ENCODE peak calls at places on chromosomes 7 and 10, in eight cellular contexts. One of them, this sample, is unnamed.

GRCh38 chr7:120609136-120609753 is 248.7 kb downstream of the TSPAN12 start:
- DNase-seq in upper lobe of left lung: no peak
- DNase-seq in heart right ventricle: no peak
- DNase-seq in fibroblast of lung: no peak
- DNase-seq in kidney epithelial cell: no peak
- DNase-seq in PC-3: no peak
- DNase-seq in cardiac fibroblast: peak; percentile 17
- DNase-seq in foreskin fibroblast: no peak
- DNase-seq in this sample: no peak

GRCh38 chr7:2008936-2009540 is 223.7 kb downstream of the MAD1L1 start:
- DNase-seq in upper lobe of left lung: peak; percentile 17
- DNase-seq in heart right ventricle: peak; percentile 67
- DNase-seq in fibroblast of lung: no peak
- DNase-seq in kidney epithelial cell: no peak
- DNase-seq in PC-3: no peak
- DNase-seq in cardiac fibroblast: no peak
- DNase-seq in foreskin fibroblast: no peak
- DNase-seq in this sample: no peak

GRCh38 chr10:110864662-110865140 is 7.0 kb upstream of the PDCD4 start:
- DNase-seq in upper lobe of left lung: peak; percentile 71
- DNase-seq in heart right ventricle: no peak
- DNase-seq in fibroblast of lung: no peak
- DNase-seq in kidney epithelial cell: no peak
- DNase-seq in PC-3: no peak
- DNase-seq in cardiac fibroblast: peak; percentile 11
- DNase-seq in foreskin fibroblast: no peak
- DNase-seq in this sample: no peak

GRCh38 chr10:104209575-104210198 is 22.5 kb downstream of the CFAP43 start:
- DNase-seq in upper lobe of left lung: peak; percentile 26
- DNase-seq in heart right ventricle: no peak
- DNase-seq in fibroblast of lung: peak; percentile 57
- DNase-seq in kidney epithelial cell: no peak
- DNase-seq in PC-3: peak; percentile 55
- DNase-seq in cardiac fibroblast: peak; percentile 61
- DNase-seq in foreskin fibroblast: peak; percentile 69
- DNase-seq in this sample: peak; percentile 49

GRCh38 chr7:55476071-55476803 is 96.1 kb downstream of the VOPP1 start:
- DNase-seq in upper lobe of left lung: no peak
- DNase-seq in heart right ventricle: no peak
- DNase-seq in fibroblast of lung: peak; percentile 55
- DNase-seq in kidney epithelial cell: no peak
- DNase-seq in PC-3: no peak
- DNase-seq in cardiac fibroblast: peak; percentile 29
- DNase-seq in foreskin fibroblast: peak; percentile 63
- DNase-seq in this sample: peak; percentile 95

GRCh38 chr7:12893292-12893691 is 205.9 kb downstream of the ARL4A start:
- DNase-seq in upper lobe of left lung: no peak
- DNase-seq in heart right ventricle: no peak
- DNase-seq in fibroblast of lung: no peak
- DNase-seq in kidney epithelial cell: no peak
- DNase-seq in PC-3: no peak
- DNase-seq in cardiac fibroblast: no peak
- DNase-seq in foreskin fibroblast: peak; percentile 37
- DNase-seq in this sample: no peak

GRCh38 chr7:99894738-99895137 is 17.9 kb upstream of the OR2AE1 start:
- DNase-seq in upper lobe of left lung: no peak
- DNase-seq in heart right ventricle: no peak
- DNase-seq in fibroblast of lung: no peak
- DNase-seq in kidney epithelial cell: no peak
- DNase-seq in PC-3: no peak
- DNase-seq in cardiac fibroblast: no peak
- DNase-seq in foreskin fibroblast: no peak
- DNase-seq in this sample: no peak

GRCh38 chr7:36840930-36841329 is 116.6 kb upstream of the AOAH start:
- DNase-seq in upper lobe of left lung: no peak
- DNase-seq in heart right ventricle: no peak
- DNase-seq in fibroblast of lung: no peak
- DNase-seq in kidney epithelial cell: no peak
- DNase-seq in PC-3: no peak
- DNase-seq in cardiac fibroblast: no peak
- DNase-seq in foreskin fibroblast: no peak
- DNase-seq in this sample: no peak

GRCh38 chr7:95687759-95688343 is 84.5 kb upstream of the DYNC1I1 start:
- DNase-seq in upper lobe of left lung: no peak
- DNase-seq in heart right ventricle: no peak
- DNase-seq in fibroblast of lung: peak; percentile 63
- DNase-seq in kidney epithelial cell: no peak
- DNase-seq in PC-3: peak; percentile 56
- DNase-seq in cardiac fibroblast: peak; percentile 65
- DNase-seq in foreskin fibroblast: peak; percentile 49
- DNase-seq in this sample: peak; percentile 30

GRCh38 chr7:101688183-101688831 is 59.2 kb upstream of the MYL10 start:
- DNase-seq in upper lobe of left lung: peak; percentile 80
- DNase-seq in heart right ventricle: peak; percentile 88
- DNase-seq in fibroblast of lung: peak; percentile 53
- DNase-seq in kidney epithelial cell: no peak
- DNase-seq in PC-3: peak; percentile 70
- DNase-seq in cardiac fibroblast: peak; percentile 73
- DNase-seq in foreskin fibroblast: peak; percentile 83
- DNase-seq in this sample: peak; percentile 43

GRCh38 chr7:139741813-139742344 is 35.9 kb downstream of the HIPK2 start:
- DNase-seq in upper lobe of left lung: no peak
- DNase-seq in heart right ventricle: no peak
- DNase-seq in fibroblast of lung: no peak
- DNase-seq in kidney epithelial cell: no peak
- DNase-seq in PC-3: peak; percentile 7
- DNase-seq in cardiac fibroblast: no peak
- DNase-seq in foreskin fibroblast: no peak
- DNase-seq in this sample: no peak

GRCh38 chr7:19491821-19492452 is 216.9 kb downstream of the POLR1F start:
- DNase-seq in upper lobe of left lung: no peak
- DNase-seq in heart right ventricle: no peak
- DNase-seq in fibroblast of lung: peak; percentile 65
- DNase-seq in kidney epithelial cell: peak; percentile 1
- DNase-seq in PC-3: peak; percentile 66
- DNase-seq in cardiac fibroblast: peak; percentile 66
- DNase-seq in foreskin fibroblast: peak; percentile 71
- DNase-seq in this sample: peak; percentile 47

GRCh38 chr7:51023547-51023946 is 240.9 kb upstream of the GRB10 start:
- DNase-seq in upper lobe of left lung: no peak
- DNase-seq in heart right ventricle: no peak
- DNase-seq in fibroblast of lung: no peak
- DNase-seq in kidney epithelial cell: no peak
- DNase-seq in PC-3: no peak
- DNase-seq in cardiac fibroblast: no peak
- DNase-seq in foreskin fibroblast: no peak
- DNase-seq in this sample: no peak

GRCh38 chr7:35605760-35606159 is 89.2 kb downstream of the HERPUD2 start:
- DNase-seq in upper lobe of left lung: no peak
- DNase-seq in heart right ventricle: no peak
- DNase-seq in fibroblast of lung: peak; percentile 72
- DNase-seq in kidney epithelial cell: peak; percentile 32
- DNase-seq in PC-3: peak; percentile 31
- DNase-seq in cardiac fibroblast: peak; percentile 70
- DNase-seq in foreskin fibroblast: peak; percentile 92
- DNase-seq in this sample: peak; percentile 83

GRCh38 chr7:145534301-145534700 is 582.3 kb upstream of the CNTNAP2 start:
- DNase-seq in upper lobe of left lung: no peak
- DNase-seq in heart right ventricle: no peak
- DNase-seq in fibroblast of lung: peak; percentile 62
- DNase-seq in kidney epithelial cell: no peak
- DNase-seq in PC-3: peak; percentile 64
- DNase-seq in cardiac fibroblast: no peak
- DNase-seq in foreskin fibroblast: no peak
- DNase-seq in this sample: no peak

GRCh38 chr7:45580053-45580872 is 6.1 kb downstream of the ADCY1 start:
- DNase-seq in upper lobe of left lung: no peak
- DNase-seq in heart right ventricle: no peak
- DNase-seq in fibroblast of lung: no peak
- DNase-seq in kidney epithelial cell: no peak
- DNase-seq in PC-3: no peak
- DNase-seq in cardiac fibroblast: no peak
- DNase-seq in foreskin fibroblast: no peak
- DNase-seq in this sample: no peak
- TF ChIP-seq CTCF in upper lobe of left lung: no peak
- TF ChIP-seq CTCF in heart right ventricle: peak; percentile 23
- TF ChIP-seq CTCF in fibroblast of lung: peak; percentile 20
- TF ChIP-seq CTCF in kidney epithelial cell: peak; percentile 33
- TF ChIP-seq CTCF in PC-3: peak; percentile 52
- TF ChIP-seq CTCF in cardiac fibroblast: peak; percentile 34
- TF ChIP-seq CTCF in foreskin fibroblast: peak; percentile 27
- TF ChIP-seq CTCF in this sample: peak; percentile 48

DNA sequence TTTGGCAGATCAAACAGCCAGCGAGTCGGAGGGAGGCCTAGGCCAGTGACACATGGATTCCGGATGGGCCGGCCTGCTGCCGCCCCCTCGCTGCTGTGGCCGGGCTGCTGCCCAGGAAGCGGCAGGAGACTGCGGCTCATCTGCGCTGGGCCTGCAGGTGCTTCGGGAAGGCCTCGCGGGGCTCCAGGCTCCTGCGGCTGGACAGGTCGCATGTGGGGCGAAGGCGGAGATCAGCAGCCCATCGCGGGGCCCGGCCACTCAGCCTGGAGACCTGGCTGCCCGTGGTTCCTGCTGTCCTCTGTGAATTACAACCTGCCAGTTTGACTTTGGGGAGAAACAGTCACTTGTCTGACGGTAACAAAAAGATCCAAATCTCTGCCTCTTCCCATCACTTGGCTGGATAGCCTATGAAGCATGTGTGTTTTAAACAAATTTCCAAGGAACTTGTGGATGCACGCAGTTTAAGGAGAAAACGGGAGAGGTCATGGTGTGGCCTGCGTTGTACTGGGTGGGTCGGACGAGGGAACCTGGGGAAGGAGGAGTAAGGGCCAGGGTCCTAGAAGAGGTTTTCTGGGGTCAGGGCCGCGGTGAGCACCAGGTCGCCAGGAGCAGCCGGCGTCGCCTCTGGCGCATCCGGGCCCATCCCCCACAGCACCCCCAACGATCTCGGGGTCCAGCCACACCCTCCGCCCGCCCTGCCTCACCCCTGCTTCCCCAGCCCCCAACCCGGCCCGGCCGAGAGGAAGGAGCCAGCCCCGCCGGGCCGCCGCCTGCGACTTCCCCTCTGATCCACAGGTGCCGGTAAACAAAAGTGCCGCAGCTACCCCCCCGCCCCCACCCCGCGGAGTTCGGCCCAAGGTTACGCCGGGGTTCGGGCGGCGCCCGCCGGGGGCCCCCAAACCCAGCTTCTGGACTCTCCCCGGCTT is 1.6 kb downstream of the SPOCK2 start:
- DNase-seq in upper lobe of left lung: peak; percentile 58
- DNase-seq in heart right ventricle: peak; percentile 64
- DNase-seq in fibroblast of lung: no peak
- DNase-seq in kidney epithelial cell: no peak
- DNase-seq in PC-3: no peak
- DNase-seq in cardiac fibroblast: no peak
- DNase-seq in foreskin fibroblast: no peak
- DNase-seq in this sample: no peak
- H3K4me3 ChIP-seq in upper lobe of left lung: peak overlapping the region; percentile 60
- H3K4me3 ChIP-seq in heart right ventricle: peak overlapping the region; percentile 47
- H3K4me3 ChIP-seq in fibroblast of lung: no peak overlapping the region
- H3K4me3 ChIP-seq in kidney epithelial cell: peak overlapping the region; percentile 55
- H3K4me3 ChIP-seq in PC-3: no peak overlapping the region
- H3K4me3 ChIP-seq in cardiac fibroblast: no peak overlapping the region
- H3K4me3 ChIP-seq in foreskin fibroblast: no peak overlapping the region
- H3K4me3 ChIP-seq in this sample: no peak overlapping the region

GRCh38 chr10:58932126-58932525 is 244.3 kb upstream of the PHYHIPL start:
- DNase-seq in upper lobe of left lung: no peak
- DNase-seq in heart right ventricle: no peak
- DNase-seq in fibroblast of lung: no peak
- DNase-seq in kidney epithelial cell: no peak
- DNase-seq in PC-3: no peak
- DNase-seq in cardiac fibroblast: peak; percentile 29
- DNase-seq in foreskin fibroblast: no peak
- DNase-seq in this sample: no peak

GRCh38 chr10:58932821-58933314 is 243.6 kb upstream of the PHYHIPL start:
- DNase-seq in upper lobe of left lung: no peak
- DNase-seq in heart right ventricle: no peak
- DNase-seq in fibroblast of lung: no peak
- DNase-seq in kidney epithelial cell: no peak
- DNase-seq in PC-3: peak; percentile 24
- DNase-seq in cardiac fibroblast: no peak
- DNase-seq in foreskin fibroblast: no peak
- DNase-seq in this sample: no peak

GRCh38 chr10:58936364-58936763 is 240.1 kb upstream of the PHYHIPL start:
- DNase-seq in upper lobe of left lung: no peak
- DNase-seq in heart right ventricle: no peak
- DNase-seq in fibroblast of lung: no peak
- DNase-seq in kidney epithelial cell: no peak
- DNase-seq in PC-3: no peak
- DNase-seq in cardiac fibroblast: no peak
- DNase-seq in foreskin fibroblast: no peak
- DNase-seq in this sample: no peak

GRCh38 chr10:58925381-58925780 is 251.1 kb upstream of the PHYHIPL start:
- DNase-seq in upper lobe of left lung: no peak
- DNase-seq in heart right ventricle: no peak
- DNase-seq in fibroblast of lung: no peak
- DNase-seq in kidney epithelial cell: no peak
- DNase-seq in PC-3: no peak
- DNase-seq in cardiac fibroblast: no peak
- DNase-seq in foreskin fibroblast: no peak
- DNase-seq in this sample: no peak

DNA sequence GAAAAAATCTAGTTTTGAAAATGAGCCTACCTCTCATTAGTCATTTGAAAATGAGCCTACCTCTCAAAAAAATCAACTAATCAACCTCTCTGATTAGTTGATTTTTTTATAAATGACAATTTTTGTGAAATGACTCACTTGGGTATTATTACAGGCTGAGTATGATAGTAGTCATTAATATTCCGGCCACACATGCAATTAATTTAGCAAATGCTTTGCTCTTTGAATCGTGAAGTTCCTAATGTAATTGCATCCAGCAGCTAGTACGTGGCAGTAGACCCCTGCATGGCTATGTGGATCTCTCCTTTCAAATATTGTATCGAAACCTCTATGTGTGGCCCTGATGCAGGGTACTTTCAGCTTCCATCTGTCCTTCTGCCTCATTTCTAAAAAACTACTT is 245.9 kb upstream of the PHYHIPL start:
- DNase-seq in upper lobe of left lung: no peak
- DNase-seq in heart right ventricle: no peak
- DNase-seq in fibroblast of lung: no peak
- DNase-seq in kidney epithelial cell: no peak
- DNase-seq in PC-3: no peak
- DNase-seq in cardiac fibroblast: no peak
- DNase-seq in foreskin fibroblast: peak; percentile 70
- DNase-seq in this sample: no peak
- TF ChIP-seq CTCF in upper lobe of left lung: no peak
- TF ChIP-seq CTCF in heart right ventricle: no peak
- TF ChIP-seq CTCF in fibroblast of lung: no peak
- TF ChIP-seq CTCF in kidney epithelial cell: no peak
- TF ChIP-seq CTCF in PC-3: no peak
- TF ChIP-seq CTCF in cardiac fibroblast: no peak
- TF ChIP-seq CTCF in foreskin fibroblast: no peak
- TF ChIP-seq CTCF in this sample: no peak

DNA sequence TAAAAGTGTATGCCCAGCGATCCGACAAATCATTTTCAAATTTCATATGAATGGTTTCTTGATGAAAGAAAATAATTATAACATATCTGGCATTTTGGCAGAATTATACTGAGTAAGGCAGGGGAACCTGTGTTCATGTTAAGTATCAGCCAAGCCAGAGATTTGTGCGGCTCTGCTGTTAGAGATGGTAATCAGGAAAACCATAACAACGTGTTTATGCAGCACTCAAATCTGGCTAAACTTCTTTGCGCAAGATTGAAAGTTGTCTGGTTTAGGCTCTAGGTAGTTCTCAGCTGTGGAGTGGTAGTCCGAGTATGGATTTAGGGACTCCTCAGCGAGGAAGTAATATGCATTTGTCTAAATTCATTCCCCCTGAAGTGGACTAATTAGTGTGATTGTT is 8.9 kb upstream of the CTBP2 start:
- DNase-seq in upper lobe of left lung: no peak
- DNase-seq in heart right ventricle: no peak
- DNase-seq in fibroblast of lung: no peak
- DNase-seq in kidney epithelial cell: no peak
- DNase-seq in PC-3: no peak
- DNase-seq in cardiac fibroblast: no peak
- DNase-seq in foreskin fibroblast: no peak
- DNase-seq in this sample: no peak
- H3K4me3 ChIP-seq in upper lobe of left lung: no peak overlapping the region
- H3K4me3 ChIP-seq in heart right ventricle: no peak overlapping the region
- H3K4me3 ChIP-seq in fibroblast of lung: no peak overlapping the region
- H3K4me3 ChIP-seq in kidney epithelial cell: no peak overlapping the region
- H3K4me3 ChIP-seq in PC-3: no peak overlapping the region
- H3K4me3 ChIP-seq in cardiac fibroblast: no peak overlapping the region
- H3K4me3 ChIP-seq in foreskin fibroblast: no peak overlapping the region
- H3K4me3 ChIP-seq in this sample: no peak overlapping the region

This sample was measured in astrocyte of the spinal cord.